ENCODE peak calls at places on chromosomes 13 and 19, in four cellular contexts. One of them, this sample, is unnamed.

GRCh38 chr19:49555600-49556411 is 24.6 kb downstream of the NOSIP start:
- DNase-seq in H9: peak; percentile 94
- DNase-seq in MM.1S: no peak
- DNase-seq in fibroblast of lung: peak; percentile 56
- DNase-seq in this sample: peak; percentile 87

GRCh38 chr19:49779731-49780578 is 13.2 kb downstream of the AP2A1 start:
- DNase-seq in H9: no peak
- DNase-seq in MM.1S: no peak
- DNase-seq in fibroblast of lung: no peak
- DNase-seq in this sample: no peak

GRCh38 chr19:47021536-47022139 is 2.0 kb downstream of the NPAS1 start:
- DNase-seq in H9: peak; percentile 55
- DNase-seq in MM.1S: no peak
- DNase-seq in fibroblast of lung: peak; percentile 20
- DNase-seq in this sample: no peak

GRCh38 chr13:20128459-20128927 is 32.4 kb downstream of the GJA3 start:
- DNase-seq in H9: peak; percentile 45
- DNase-seq in MM.1S: no peak
- DNase-seq in fibroblast of lung: no peak
- DNase-seq in this sample: peak; percentile 33

GRCh38 chr13:34358811-34359513 is 541.0 kb downstream of the RFC3 start:
- DNase-seq in H9: no peak
- DNase-seq in MM.1S: no peak
- DNase-seq in fibroblast of lung: peak; percentile 95
- DNase-seq in this sample: no peak

GRCh38 chr19:44752816-44753618 is 4.5 kb downstream of the BCL3 start:
- DNase-seq in H9: peak; percentile 80
- DNase-seq in MM.1S: peak; percentile 97
- DNase-seq in fibroblast of lung: peak; percentile 99
- DNase-seq in this sample: peak; percentile 96

GRCh38 chr19:51016798-51017683 is 2.5 kb downstream of the KLK10 start:
- DNase-seq in H9: peak; percentile 94
- DNase-seq in MM.1S: no peak
- DNase-seq in fibroblast of lung: no peak
- DNase-seq in this sample: no peak

GRCh38 chr19:16297575-16298178 is 26.9 kb upstream of the KLF2 start:
- DNase-seq in H9: no peak
- DNase-seq in MM.1S: no peak
- DNase-seq in fibroblast of lung: no peak
- DNase-seq in this sample: peak; percentile 81

GRCh38 chr13:89695343-89696257 is 1651.9 kb upstream of the MIR17HG start:
- DNase-seq in H9: peak; percentile 46
- DNase-seq in MM.1S: peak; percentile 35
- DNase-seq in fibroblast of lung: peak; percentile 27
- DNase-seq in this sample: peak; percentile 24

GRCh38 chr19:17967258-17968051 is 548 bp downstream of the KCNN1 start:
- DNase-seq in H9: no peak
- DNase-seq in MM.1S: no peak
- DNase-seq in fibroblast of lung: no peak
- DNase-seq in this sample: no peak

GRCh38 chr13:82740442-82740841 is 1141.8 kb downstream of the SLITRK1 start:
- DNase-seq in H9: no peak
- DNase-seq in MM.1S: no peak
- DNase-seq in fibroblast of lung: no peak
- DNase-seq in this sample: no peak

GRCh38 chr13:82739881-82740280 is 1142.4 kb downstream of the SLITRK1 start:
- DNase-seq in H9: no peak
- DNase-seq in MM.1S: no peak
- DNase-seq in fibroblast of lung: no peak
- DNase-seq in this sample: no peak
- TF ChIP-seq CTCF in H9: peak; percentile 44
- TF ChIP-seq CTCF in MM.1S: peak; percentile 20
- TF ChIP-seq CTCF in fibroblast of lung: peak; percentile 16
- TF ChIP-seq CTCF in this sample: no peak

GRCh38 chr13:112545866-112546265 is 42.1 kb downstream of the TUBGCP3 start:
- DNase-seq in H9: no peak
- DNase-seq in MM.1S: no peak
- DNase-seq in fibroblast of lung: peak; percentile 91
- DNase-seq in this sample: no peak
- H3K9ac ChIP-seq in H9: no peak overlapping the region
- H3K9ac ChIP-seq in MM.1S: no peak overlapping the region
- H3K9ac ChIP-seq in fibroblast of lung: no peak overlapping the region
- H3K9ac ChIP-seq in this sample: no peak overlapping the region

GRCh38 chr13:40562975-40563349 is 103.5 kb downstream of the FOXO1 start:
- DNase-seq in H9: no peak
- DNase-seq in MM.1S: no peak
- DNase-seq in fibroblast of lung: peak; percentile 43
- DNase-seq in this sample: no peak

GRCh38 chr13:40566811-40567210 is 99.6 kb downstream of the FOXO1 start:
- DNase-seq in H9: no peak
- DNase-seq in MM.1S: no peak
- DNase-seq in fibroblast of lung: no peak
- DNase-seq in this sample: no peak

GRCh38 chr13:40563350-40564125 is 102.9 kb downstream of the FOXO1 start:
- DNase-seq in H9: no peak
- DNase-seq in MM.1S: no peak
- DNase-seq in fibroblast of lung: no peak
- DNase-seq in this sample: no peak

GRCh38 chr13:40565282-40566148 is 100.9 kb downstream of the FOXO1 start:
- DNase-seq in H9: no peak
- DNase-seq in MM.1S: no peak
- DNase-seq in fibroblast of lung: no peak
- DNase-seq in this sample: no peak

GRCh38 chr13:40564342-40564997 is 102.0 kb downstream of the FOXO1 start:
- DNase-seq in H9: no peak
- DNase-seq in MM.1S: no peak
- DNase-seq in fibroblast of lung: no peak
- DNase-seq in this sample: no peak
- H3K4me1 ChIP-seq in H9: peaks cover 3% of the 10 kb centered on the region
- H3K4me1 ChIP-seq in MM.1S: no peaks in the 10 kb centered on the region
- H3K4me1 ChIP-seq in fibroblast of lung: no peaks in the 10 kb centered on the region
- H3K4me1 ChIP-seq in this sample: no peaks in the 10 kb centered on the region

DNA sequence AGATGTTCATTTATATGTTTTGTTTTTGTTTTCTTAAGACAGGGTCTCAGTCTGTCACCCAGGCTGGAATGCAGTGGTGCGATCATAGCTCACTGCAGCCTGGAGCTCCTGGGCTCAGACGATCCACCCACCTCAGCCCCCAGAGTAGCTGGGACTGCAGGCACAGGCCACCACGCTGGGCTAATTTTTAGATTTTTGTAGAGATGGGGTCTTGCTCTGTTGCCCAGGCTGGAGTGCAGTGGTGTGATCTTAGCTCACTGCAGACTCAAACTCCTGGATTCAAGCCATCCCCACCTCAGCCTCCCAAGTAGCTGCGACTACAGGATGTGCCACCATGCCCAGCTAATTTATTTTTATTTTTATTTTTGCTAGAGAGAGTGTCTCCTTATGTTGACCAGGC is 45.7 kb downstream of the NFIC start:
- DNase-seq in H9: no peak
- DNase-seq in MM.1S: no peak
- DNase-seq in fibroblast of lung: no peak
- DNase-seq in this sample: no peak
- TF ChIP-seq CTCF in H9: no peak
- TF ChIP-seq CTCF in MM.1S: no peak
- TF ChIP-seq CTCF in fibroblast of lung: no peak
- TF ChIP-seq CTCF in this sample: no peak

DNA sequence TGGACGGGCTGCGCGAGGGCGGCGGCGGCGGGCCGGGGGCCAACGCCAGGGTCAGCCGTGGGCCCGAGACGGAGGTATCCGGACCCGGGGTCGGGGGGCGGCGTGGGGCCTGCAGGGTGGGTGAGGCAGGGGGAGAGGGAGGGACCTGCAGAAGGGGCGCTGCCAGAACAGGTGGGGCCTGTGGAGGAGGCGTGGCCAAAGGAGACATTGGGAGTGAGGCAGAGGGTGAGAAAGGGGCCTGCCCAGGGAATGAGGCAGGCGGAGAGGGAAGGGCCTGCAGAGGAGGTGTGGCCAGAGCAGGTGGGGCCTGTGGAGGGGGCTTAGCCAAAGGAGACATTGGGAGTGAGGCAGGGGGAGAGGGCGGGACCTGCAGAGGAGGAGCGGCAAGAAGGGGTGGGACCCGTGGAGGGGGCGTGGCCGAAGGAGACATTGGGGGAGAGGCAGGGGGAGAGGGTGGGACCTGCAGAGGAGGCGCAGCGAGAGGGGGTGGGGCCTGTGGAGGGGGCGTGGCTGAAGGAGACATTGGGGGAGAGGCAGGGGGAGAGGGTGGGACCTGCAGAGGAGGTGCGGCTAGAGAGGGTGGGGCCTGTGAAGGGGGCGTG is 4.2 kb downstream of the PRR36 start:
- DNase-seq in H9: peak; percentile 97
- DNase-seq in MM.1S: peak; percentile 56
- DNase-seq in fibroblast of lung: no peak
- DNase-seq in this sample: peak; percentile 62
- H3K9ac ChIP-seq in H9: no peak overlapping the region
- H3K9ac ChIP-seq in MM.1S: no peak overlapping the region
- H3K9ac ChIP-seq in fibroblast of lung: peak overlapping the region; percentile 16
- H3K9ac ChIP-seq in this sample: no peak overlapping the region

GRCh38 chr19:1277061-1277460 is 1.7 kb downstream of the FAM174C start:
- DNase-seq in H9: no peak
- DNase-seq in MM.1S: no peak
- DNase-seq in fibroblast of lung: no peak
- DNase-seq in this sample: no peak

GRCh38 chr19:1275260-1275975 is at the start of gene FAM174C:
- DNase-seq in H9: peak; percentile 97
- DNase-seq in MM.1S: peak; percentile 99
- DNase-seq in fibroblast of lung: peak; percentile 96
- DNase-seq in this sample: peak; percentile 96

GRCh38 chr19:1276620-1277007 is 1.3 kb downstream of the FAM174C start:
- DNase-seq in H9: no peak
- DNase-seq in MM.1S: peak; percentile 84
- DNase-seq in fibroblast of lung: no peak
- DNase-seq in this sample: peak; percentile 69

GRCh38 chr19:1274852-1275259 is 474 bp upstream of the FAM174C start:
- DNase-seq in H9: peak; percentile 66
- DNase-seq in MM.1S: no peak
- DNase-seq in fibroblast of lung: no peak
- DNase-seq in this sample: no peak

GRCh38 chr19:1275976-1276619 is 768 bp downstream of the FAM174C start:
- DNase-seq in H9: no peak
- DNase-seq in MM.1S: no peak
- DNase-seq in fibroblast of lung: no peak
- DNase-seq in this sample: no peak
- H3K4me1 ChIP-seq in H9: no peaks in the 10 kb centered on the region
- H3K4me1 ChIP-seq in MM.1S: peaks cover 16% of the 10 kb centered on the region
- H3K4me1 ChIP-seq in fibroblast of lung: peaks cover 28% of the 10 kb centered on the region
- H3K4me1 ChIP-seq in this sample: peaks cover 36% of the 10 kb centered on the region

GRCh38 chr13:65882810-65883209 is 1347.3 kb downstream of the PCDH9 start:
- DNase-seq in H9: no peak
- DNase-seq in MM.1S: no peak
- DNase-seq in fibroblast of lung: no peak
- DNase-seq in this sample: no peak
- TF ChIP-seq CTCF in H9: peak; percentile 62
- TF ChIP-seq CTCF in MM.1S: no peak
- TF ChIP-seq CTCF in fibroblast of lung: no peak
- TF ChIP-seq CTCF in this sample: no peak